ENCODE peak calls at places on chromosomes 7 and 10, in nine cellular contexts. N is left ventricle myocardium inferior, R is mammary epithelial cell, U is spleen, A is colonic mucosa, S is sigmoid colon, L is psoas muscle, Q is lower lobe of right lung, D is kidney. B is an unnamed sample.
A peak's percentile ranks its signal among the peaks of the same experiment; 100 is the strongest.

GRCh38 chr7:148116954-148117353 is 473.6 kb upstream of the C7orf33 start:
- DNase-seq in A (no peak), N (no peak), Q (no peak), R (no peak), U (no peak), L (no peak), S (no peak), D (no peak), B (no peak)

GRCh38 chr10:108849688-108850087 is 1073.6 kb downstream of the XPNPEP1 start:
- DNase-seq in Q (no peak), A (no peak), N (no peak), L (no peak), S (no peak), R (no peak), D (no peak), U (no peak), B (no peak)

GRCh38 chr10:75630746-75631145 is 199.3 kb downstream of the LRMDA start:
- DNase-seq in N (no peak), A (no peak), S (no peak), Q (no peak), L (no peak), D (no peak), R (no peak), U (no peak), B (no peak)

GRCh38 chr10:87750001-87750651 is 67.9 kb downstream of the ATAD1 start:
- DNase-seq in L (no peak), Q (no peak), S (no peak), A (no peak), U (no peak), N (no peak), D (no peak), R (no peak), B (no peak)

GRCh38 chr7:80630611-80631010 is 7.8 kb upstream of the CD36 start:
- DNase-seq in S (no peak), U (no peak), R (peak; percentile 17), L (no peak), D (no peak), A (no peak), N (no peak), Q (no peak), B (no peak)

GRCh38 chr7:36514289-36515243 is 124.9 kb downstream of the ANLN start:
- DNase-seq in R (no peak), S (no peak), U (no peak), N (no peak), L (no peak), D (no peak), A (no peak), Q (no peak), B (no peak)

GRCh38 chr7:37916673-37917660 is at the start of gene SFRP4:
- DNase-seq in A (peak; percentile 50), N (peak; percentile 57), U (peak; percentile 78), S (peak; percentile 82), Q (peak; percentile 67), D (peak; percentile 85), L (peak; percentile 84), R (peak; percentile 12), B (peak; percentile 61)

GRCh38 chr10:64430690-64431323 is 909.6 kb downstream of the REEP3 start:
- DNase-seq in A (peak; percentile 22), L (no peak), Q (no peak), S (no peak), D (no peak), N (no peak), U (no peak), R (no peak), B (no peak)

GRCh38 chr10:70694410-70695179 is 22.3 kb downstream of the ADAMTS14 start:
- DNase-seq in N (no peak), A (no peak), R (no peak), D (no peak), L (no peak), Q (no peak), U (no peak), S (no peak), B (no peak)

GRCh38 chr7:139776486-139777303 is 1.1 kb downstream of the HIPK2 start:
- DNase-seq in Q (no peak), R (no peak), A (peak; percentile 47), S (no peak), U (peak; percentile 83), L (no peak), D (no peak), N (no peak), B (no peak)

GRCh38 chr7:91435386-91436059 is 171.3 kb downstream of the FZD1 start:
- DNase-seq in A (no peak), N (no peak), R (no peak), Q (no peak), S (no peak), U (no peak), D (no peak), L (no peak), B (no peak)

GRCh38 chr10:97335995-97336394 is 1.5 kb upstream of the FRAT2 start:
- DNase-seq in R (no peak), U (no peak), N (no peak), L (no peak), A (no peak), Q (no peak), D (no peak), S (no peak), B (no peak)

GRCh38 chr7:25402528-25402927 is 174.2 kb upstream of the NPVF start:
- DNase-seq in L (no peak), Q (no peak), D (no peak), N (no peak), A (no peak), U (no peak), R (peak; percentile 14), S (no peak), B (no peak)

GRCh38 chr10:75754096-75754495 is 322.7 kb downstream of the LRMDA start:
- DNase-seq in A (no peak), S (no peak), Q (no peak), U (no peak), N (no peak), L (no peak), D (no peak), R (no peak), B (no peak)

GRCh38 chr10:34024708-34025425 is 690.4 kb upstream of the NRP1 start:
- DNase-seq in D (no peak), S (no peak), U (no peak), A (peak; percentile 36), R (peak; percentile 12), Q (no peak), N (no peak), L (peak; percentile 53), B (no peak)

GRCh38 chr7:77353407-77353721 is 62.8 kb downstream of the GSAP start:
- DNase-seq in Q (no peak), A (no peak), D (no peak), L (no peak), N (no peak), R (no peak), U (no peak), S (no peak), B (no peak)
- TF ChIP-seq CTCF in Q (no peak), A (no peak), D (no peak), L (no peak), N (no peak), R (no peak), U (no peak), S (no peak), B (no peak)

GRCh38 chr7:111556977-111557376 is 5.3 kb downstream of the IMMP2L start:
- DNase-seq in Q (no peak), U (no peak), R (no peak), L (no peak), N (no peak), D (no peak), S (no peak), A (no peak), B (no peak)

GRCh38 chr7:111560773-111561658 is 1.3 kb downstream of the IMMP2L start:
- DNase-seq in L (no peak), Q (no peak), A (no peak), U (no peak), R (peak; percentile 48), N (no peak), D (no peak), S (no peak), B (no peak)

GRCh38 chr7:111561659-111561908 is 708 bp downstream of the IMMP2L start:
- DNase-seq in S (no peak), L (no peak), N (no peak), D (no peak), U (no peak), Q (no peak), A (peak; percentile 22), R (no peak), B (no peak)

GRCh38 chr7:111559665-111560064 is 2.6 kb downstream of the IMMP2L start:
- DNase-seq in A (no peak), Q (no peak), S (no peak), N (no peak), L (no peak), R (no peak), D (no peak), U (no peak), B (no peak)

GRCh38 chr7:111558948-111559347 is 3.3 kb downstream of the IMMP2L start:
- DNase-seq in L (no peak), U (no peak), R (no peak), S (no peak), A (no peak), Q (no peak), N (no peak), D (no peak), B (no peak)
- H3K4me3 ChIP-seq in L (no peak overlapping the region), U (no peak overlapping the region), R (no peak overlapping the region), S (no peak overlapping the region), A (no peak overlapping the region), Q (no peak overlapping the region), N (no peak overlapping the region), D (no peak overlapping the region), B (no peak overlapping the region)

GRCh38 chr7:48087349-48087748 is 1.7 kb upstream of the UPP1 start:
- DNase-seq in Q (no peak), L (no peak), N (no peak), A (no peak), D (no peak), U (no peak), S (no peak), R (peak; percentile 41), B (no peak)
- H3K27ac ChIP-seq in Q (peak overlapping the region; percentile 95), L (peak overlapping the region; percentile 88), N (peak overlapping the region; percentile 99), A (peak overlapping the region; percentile 91), D (peak overlapping the region; percentile 38), U (peak overlapping the region; percentile 99), S (peak overlapping the region; percentile 83), R (peak overlapping the region; percentile 99), B (no peak overlapping the region)

GRCh38 chr10:126098216-126098561 is 201.8 kb downstream of the FANK1 start:
- DNase-seq in A (no peak), Q (no peak), L (no peak), U (no peak), N (no peak), D (no peak), S (no peak), R (no peak), B (no peak)

GRCh38 chr10:126092806-126093205 is 196.4 kb downstream of the FANK1 start:
- DNase-seq in A (no peak), L (no peak), R (no peak), S (no peak), U (no peak), D (no peak), Q (no peak), N (no peak), B (no peak)

GRCh38 chr10:126094537-126094936 is 198.2 kb downstream of the FANK1 start:
- DNase-seq in U (no peak), S (no peak), R (no peak), L (no peak), Q (no peak), D (no peak), A (no peak), N (no peak), B (no peak)

GRCh38 chr10:126101744-126102143 is 205.4 kb downstream of the FANK1 start:
- DNase-seq in N (no peak), U (no peak), R (no peak), L (no peak), S (no peak), Q (no peak), D (no peak), A (no peak), B (no peak)

GRCh38 chr10:126097558-126098215 is 201.3 kb downstream of the FANK1 start:
- DNase-seq in Q (no peak), U (no peak), N (no peak), A (no peak), D (no peak), L (no peak), R (no peak), S (no peak), B (no peak)
- TF ChIP-seq CTCF in Q (no peak), U (no peak), N (peak; percentile 30), A (no peak), D (peak; percentile 16), L (no peak), R (peak; percentile 7), S (no peak), B (no peak)